ENCODE peak calls at places on chromosomes 1 and 21, in five cellular contexts. L, B, Q, Z and S are unnamed samples.

GRCh38 chr1:244896550-244896949 is 32.2 kb upstream of the HNRNPU start:
- DNase-seq in L (no peak), B (no peak), Z (no peak), Q (peak; percentile 52), S (no peak)

GRCh38 chr1:53134961-53135734 is 7.3 kb downstream of the SLC1A7 start:
- DNase-seq in Z (peak; percentile 56), B (no peak), L (no peak), Q (no peak), S (no peak)

GRCh38 chr1:211474426-211474825 is 17.5 kb downstream of the RD3 start:
- DNase-seq in Q (no peak), B (no peak), L (no peak), Z (peak; percentile 9), S (no peak)

GRCh38 chr1:238898856-238899255 is 487.5 kb upstream of the CHRM3 start:
- DNase-seq in Z (no peak), Q (no peak), B (no peak), L (no peak), S (no peak)

GRCh38 chr1:207817778-207818751 is 66.2 kb downstream of the CD46 start:
- DNase-seq in Q (no peak), L (no peak), B (no peak), Z (peak; percentile 83), S (no peak)

GRCh38 chr1:16434501-16434900 is 2.7 kb downstream of the SPATA21 start:
- DNase-seq in Z (no peak), B (no peak), Q (no peak), L (no peak), S (no peak)

GRCh38 chr21:26199471-26199870 is 28.9 kb upstream of the APP start:
- DNase-seq in B (no peak), L (no peak), Q (no peak), Z (no peak), S (no peak)

GRCh38 chr1:90768098-90768497 is 51.0 kb upstream of the BARHL2 start:
- DNase-seq in L (no peak), Q (no peak), Z (no peak), B (no peak), S (no peak)

GRCh38 chr1:42935313-42935624 is 23.4 kb downstream of the SLC2A1 start:
- DNase-seq in L (no peak), Z (no peak), Q (no peak), B (no peak), S (no peak)

GRCh38 chr21:39030127-39030884 is 152.9 kb downstream of the PSMG1 start:
- DNase-seq in Z (no peak), B (peak; percentile 63), L (no peak), Q (no peak), S (peak; percentile 94)

GRCh38 chr1:56423716-56424115 is 155.6 kb downstream of the PLPP3 start:
- DNase-seq in Q (no peak), L (no peak), Z (no peak), B (no peak), S (no peak)

GRCh38 chr1:204307334-204307883 is 52.3 kb downstream of the PLEKHA6 start:
- DNase-seq in Z (no peak), B (no peak), Q (no peak), L (no peak), S (peak; percentile 77)

GRCh38 chr1:221794079-221794670 is 52.3 kb upstream of the DUSP10 start:
- DNase-seq in B (no peak), Z (no peak), Q (no peak), L (peak; percentile 82), S (no peak)

DNA sequence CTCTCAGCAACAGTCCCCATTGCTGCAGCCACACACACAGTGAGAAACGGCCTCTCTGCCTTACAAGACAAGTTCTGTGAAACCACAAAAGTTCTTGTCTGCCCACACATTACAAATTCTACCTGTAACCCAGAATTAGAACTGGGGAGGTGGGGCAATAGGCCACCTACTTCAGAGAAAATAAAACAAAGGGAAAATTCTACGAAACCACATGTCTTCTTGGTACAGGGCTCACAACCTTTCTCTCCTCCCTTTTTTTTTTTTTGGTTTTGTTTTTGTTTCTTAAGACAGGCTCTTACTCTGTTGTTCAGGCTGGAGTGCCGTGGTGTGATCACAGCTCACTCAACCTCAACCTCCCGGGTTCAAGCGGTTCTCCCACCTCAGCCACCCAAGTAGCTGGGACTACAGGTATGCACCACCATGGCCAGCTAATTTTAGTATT is 30.2 kb downstream of the LPAR3 start:
- DNase-seq in Q (no peak), B (no peak), L (peak; percentile 80), Z (no peak), S (no peak)
- TF ChIP-seq CREB1 in Q (no peak), B (no peak), L (peak; percentile 60), Z (no peak), S (no peak)

GRCh38 chr1:180092931-180093650 is 61.6 kb upstream of the QSOX1 start:
- DNase-seq in L (no peak), B (no peak), Z (peak; percentile 24), Q (no peak), S (no peak)
- H3K36me3 ChIP-seq in L (peaks cover 3% of the 10 kb centered on the region), B (peaks cover 31% of the 10 kb centered on the region), Z (peaks cover 81% of the 10 kb centered on the region), Q (peaks cover 5% of the 10 kb centered on the region), S (peaks cover 32% of the 10 kb centered on the region)

DNA sequence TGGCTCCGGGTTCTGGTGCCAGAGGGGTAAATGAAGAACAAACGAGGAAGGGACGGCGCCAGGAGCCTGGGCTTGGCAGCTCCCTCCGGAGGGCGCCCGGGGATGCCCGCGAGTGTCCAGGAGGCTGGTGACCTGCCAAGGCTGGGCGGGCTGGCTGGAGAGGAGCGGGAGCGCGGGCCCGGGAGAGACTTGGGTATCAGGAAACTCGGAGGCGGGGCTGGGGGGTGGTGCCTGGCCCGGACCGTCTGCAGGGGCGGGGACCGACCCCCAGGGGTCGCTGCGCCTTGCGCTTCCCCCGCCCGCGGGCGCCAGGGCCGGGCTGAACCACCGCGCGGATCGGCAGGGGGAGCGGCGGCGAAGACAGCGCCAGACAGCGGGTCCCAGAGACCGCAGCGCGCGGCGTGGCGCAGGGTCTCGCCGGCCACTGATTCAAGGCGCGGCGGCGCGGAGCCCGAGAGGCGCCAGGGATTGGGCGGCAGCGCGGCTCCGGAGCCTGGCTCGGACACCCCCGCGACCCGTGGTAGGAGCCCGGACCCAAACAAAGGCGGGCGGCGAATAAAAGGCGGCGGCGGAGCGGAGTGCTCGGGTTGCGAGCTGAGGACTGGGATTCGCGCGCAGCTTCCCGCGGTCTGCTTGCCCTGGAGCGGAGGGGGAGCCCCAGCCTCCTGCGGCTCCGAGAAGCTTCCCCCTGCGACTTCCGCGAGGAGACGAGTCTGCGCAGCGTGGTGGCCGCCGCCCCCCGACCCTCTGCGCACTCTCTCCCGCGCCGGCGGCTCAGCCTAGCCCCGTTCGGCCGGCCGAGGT is at the start of gene DISP3:
- DNase-seq in Q (peak; percentile 54), Z (peak; percentile 100), L (peak; percentile 1), B (peak; percentile 56), S (peak; percentile 95)
- TF ChIP-seq CREB1 in Q (no peak), Z (no peak), L (no peak), B (no peak), S (no peak)

GRCh38 chr1:30933874-30934252 is 25.3 kb upstream of the SDC3 start:
- DNase-seq in B (no peak), Z (no peak), L (no peak), Q (no peak), S (peak; percentile 25)
- H3K36me3 ChIP-seq in B (peaks cover 36% of the 10 kb centered on the region), Z (peaks cover 68% of the 10 kb centered on the region), L (peaks cover 21% of the 10 kb centered on the region), Q (peaks cover 34% of the 10 kb centered on the region), S (peaks cover 17% of the 10 kb centered on the region)

GRCh38 chr1:183783896-183784637 is 20.9 kb upstream of the RGL1 start:
- DNase-seq in B (no peak), Z (no peak), L (no peak), Q (no peak), S (no peak)
- TF ChIP-seq CREB1 in B (no peak), Z (no peak), L (no peak), Q (no peak), S (no peak)